ENCODE peak calls at places on chromosomes 7 and 10, in four cellular contexts. Z is dorsolateral prefrontal cortex, E is trophoblast cell, J is uterus. N is an unnamed sample.

GRCh38 chr10:20276127-20276979 is 460.1 kb downstream of the PLXDC2 start:
- DNase-seq in E (peak; percentile 76), J (no peak), Z (no peak), N (no peak)

GRCh38 chr7:69431626-69432025 is 166.6 kb upstream of the AUTS2 start:
- DNase-seq in Z (no peak), J (no peak), E (no peak), N (no peak)

GRCh38 chr10:103089493-103089892 is 103.6 kb downstream of the NT5C2 start:
- DNase-seq in Z (no peak), J (no peak), E (no peak), N (no peak)

GRCh38 chr7:8015746-8016120 is 47.1 kb downstream of the GLCCI1 start:
- DNase-seq in E (peak; percentile 33), Z (no peak), J (no peak), N (no peak)

GRCh38 chr10:48604408-48605263 is at the start of gene ARHGAP22:
- DNase-seq in Z (peak; percentile 67), E (peak; percentile 24), J (peak; percentile 47), N (peak; percentile 44)

GRCh38 chr7:5711419-5711818 is 70.0 kb downstream of the RNF216 start:
- DNase-seq in Z (no peak), E (no peak), J (no peak), N (no peak)

GRCh38 chr10:113978802-113979201 is 64.9 kb upstream of the ADRB1 start:
- DNase-seq in Z (peak; percentile 79), J (no peak), E (no peak), N (no peak)

GRCh38 chr7:95190515-95190914 is 133.8 kb downstream of the PON1 start:
- DNase-seq in J (no peak), E (no peak), Z (no peak), N (no peak)

GRCh38 chr10:123945506-123945905 is 53.9 kb upstream of the CPXM2 start:
- DNase-seq in J (no peak), Z (peak; percentile 26), E (no peak), N (no peak)

GRCh38 chr7:113806633-113807327 is 112.0 kb downstream of the PPP1R3A start:
- DNase-seq in J (no peak), Z (no peak), E (no peak), N (no peak)

GRCh38 chr10:86048571-86048970 is 318.0 kb downstream of the GRID1 start:
- DNase-seq in Z (no peak), E (no peak), J (no peak), N (no peak)

GRCh38 chr7:18796216-18796615 is 300.7 kb downstream of the HDAC9 start:
- DNase-seq in E (no peak), Z (no peak), J (no peak), N (no peak)

GRCh38 chr7:70775570-70776156 is 356.3 kb upstream of the GALNT17 start:
- DNase-seq in E (no peak), J (no peak), Z (no peak), N (no peak)

GRCh38 chr7:37062019-37062418 is 337.7 kb upstream of the AOAH start:
- DNase-seq in J (no peak), E (no peak), Z (no peak), N (no peak)

GRCh38 chr7:40571796-40572195 is 437.0 kb downstream of the SUGCT start:
- DNase-seq in Z (no peak), E (no peak), J (no peak), N (no peak)

GRCh38 chr10:29658984-29659769 is 24.4 kb upstream of the SVIL start:
- DNase-seq in Z (no peak), J (no peak), E (peak; percentile 81), N (peak; percentile 55)

GRCh38 chr7:30970594-30971094 is 6.9 kb downstream of the GHRHR start:
- DNase-seq in J (no peak), Z (no peak), E (no peak), N (no peak)

GRCh38 chr7:26078437-26079362 is 73.3 kb upstream of the NFE2L3 start:
- DNase-seq in J (peak; percentile 41), Z (peak; percentile 67), E (peak; percentile 31), N (peak; percentile 63)

GRCh38 chr10:48683893-48684292 is 780 bp upstream of the WDFY4 start:
- DNase-seq in J (no peak), Z (no peak), E (no peak), N (no peak)

GRCh38 chr10:118982366-118982765 is 47.1 kb upstream of the NANOS1 start:
- DNase-seq in E (no peak), J (no peak), Z (no peak), N (no peak)

GRCh38 chr7:35727571-35727970 is 32.6 kb upstream of the HERPUD2 start:
- DNase-seq in J (no peak), E (no peak), Z (no peak), N (no peak)

GRCh38 chr7:2164646-2165045 is 68.1 kb downstream of the MAD1L1 start:
- DNase-seq in E (no peak), Z (no peak), J (no peak), N (no peak)

GRCh38 chr10:101076630-101077029 is 14.8 kb downstream of the KAZALD1 start:
- DNase-seq in J (no peak), Z (no peak), E (no peak), N (no peak)

N was measured in ureter.